ENCODE peak calls at places on chromosomes 13 and 19, in six cellular contexts. One of them, this sample, is unnamed. For H3K4me1, the result is how much of the 10 kb centered on the place peaks cover.

GRCh38 chr19:51783373-51783772 is 11.6 kb upstream of the FPR3 start:
- DNase-seq in tibial artery: no peak
- DNase-seq in astrocyte: no peak
- DNase-seq in HAP-1: no peak
- DNase-seq in heart right ventricle: no peak
- DNase-seq in CD8-positive, alpha-beta memory T cell: no peak
- DNase-seq in this sample: no peak

GRCh38 chr13:31503626-31504025 is 235.7 kb upstream of the RXFP2 start:
- DNase-seq in tibial artery: no peak
- DNase-seq in CD8-positive, alpha-beta memory T cell: no peak
- DNase-seq in astrocyte: no peak
- DNase-seq in HAP-1: no peak
- DNase-seq in heart right ventricle: no peak
- DNase-seq in this sample: no peak

GRCh38 chr19:3171894-3172679 is 6.5 kb upstream of the S1PR4 start:
- DNase-seq in astrocyte: no peak
- DNase-seq in tibial artery: no peak
- DNase-seq in CD8-positive, alpha-beta memory T cell: no peak
- DNase-seq in HAP-1: no peak
- DNase-seq in heart right ventricle: no peak
- DNase-seq in this sample: no peak

GRCh38 chr13:28753208-28753892 is 34.6 kb upstream of the SLC46A3 start:
- DNase-seq in HAP-1: peak
- DNase-seq in astrocyte: peak
- DNase-seq in heart right ventricle: peak
- DNase-seq in CD8-positive, alpha-beta memory T cell: no peak
- DNase-seq in tibial artery: peak
- DNase-seq in this sample: peak

GRCh38 chr19:42111384-42111783 is 20.9 kb downstream of the POU2F2 start:
- DNase-seq in heart right ventricle: no peak
- DNase-seq in astrocyte: peak
- DNase-seq in HAP-1: no peak
- DNase-seq in CD8-positive, alpha-beta memory T cell: no peak
- DNase-seq in tibial artery: no peak
- DNase-seq in this sample: no peak

GRCh38 chr13:75913925-75914324 is 277.8 kb downstream of the LMO7 start:
- DNase-seq in heart right ventricle: no peak
- DNase-seq in astrocyte: no peak
- DNase-seq in CD8-positive, alpha-beta memory T cell: no peak
- DNase-seq in tibial artery: no peak
- DNase-seq in HAP-1: no peak
- DNase-seq in this sample: no peak

GRCh38 chr19:47445937-47446402 is 25.7 kb downstream of the SLC8A2 start:
- DNase-seq in astrocyte: no peak
- DNase-seq in tibial artery: no peak
- DNase-seq in CD8-positive, alpha-beta memory T cell: peak
- DNase-seq in heart right ventricle: no peak
- DNase-seq in HAP-1: peak
- DNase-seq in this sample: no peak

GRCh38 chr13:23657056-23657455 is 86.8 kb downstream of the TNFRSF19 start:
- DNase-seq in tibial artery: no peak
- DNase-seq in HAP-1: no peak
- DNase-seq in heart right ventricle: no peak
- DNase-seq in astrocyte: peak
- DNase-seq in CD8-positive, alpha-beta memory T cell: no peak
- DNase-seq in this sample: no peak

GRCh38 chr13:42395066-42395821 is 123.3 kb downstream of the AKAP11 start:
- DNase-seq in HAP-1: no peak
- DNase-seq in heart right ventricle: no peak
- DNase-seq in CD8-positive, alpha-beta memory T cell: no peak
- DNase-seq in tibial artery: no peak
- DNase-seq in astrocyte: no peak
- DNase-seq in this sample: no peak

GRCh38 chr13:27309967-27310598 is 39.5 kb downstream of the RASL11A start:
- DNase-seq in heart right ventricle: no peak
- DNase-seq in HAP-1: no peak
- DNase-seq in CD8-positive, alpha-beta memory T cell: no peak
- DNase-seq in tibial artery: no peak
- DNase-seq in astrocyte: no peak
- DNase-seq in this sample: no peak

GRCh38 chr19:19506592-19506991 is 8.8 kb downstream of the TSSK6 start:
- DNase-seq in CD8-positive, alpha-beta memory T cell: no peak
- DNase-seq in HAP-1: no peak
- DNase-seq in heart right ventricle: no peak
- DNase-seq in tibial artery: no peak
- DNase-seq in astrocyte: no peak
- DNase-seq in this sample: no peak

GRCh38 chr19:2503521-2504109 is 27.7 kb downstream of the GADD45B start:
- DNase-seq in heart right ventricle: no peak
- DNase-seq in astrocyte: peak
- DNase-seq in HAP-1: no peak
- DNase-seq in tibial artery: no peak
- DNase-seq in CD8-positive, alpha-beta memory T cell: peak
- DNase-seq in this sample: no peak

GRCh38 chr19:898663-899062 is 5.4 kb downstream of the RNU6-9 start:
- DNase-seq in astrocyte: no peak
- DNase-seq in heart right ventricle: no peak
- DNase-seq in tibial artery: no peak
- DNase-seq in CD8-positive, alpha-beta memory T cell: no peak
- DNase-seq in HAP-1: peak
- DNase-seq in this sample: no peak

GRCh38 chr13:30052127-30052526 is 201.7 kb upstream of the UBL3 start:
- DNase-seq in astrocyte: no peak
- DNase-seq in heart right ventricle: no peak
- DNase-seq in CD8-positive, alpha-beta memory T cell: no peak
- DNase-seq in HAP-1: no peak
- DNase-seq in tibial artery: no peak
- DNase-seq in this sample: no peak

GRCh38 chr13:84655677-84656076 is 773.4 kb upstream of the SLITRK1 start:
- DNase-seq in heart right ventricle: no peak
- DNase-seq in HAP-1: no peak
- DNase-seq in CD8-positive, alpha-beta memory T cell: no peak
- DNase-seq in astrocyte: peak
- DNase-seq in tibial artery: no peak
- DNase-seq in this sample: no peak

GRCh38 chr13:99356216-99357089 is 49.3 kb upstream of the GPR183 start:
- DNase-seq in HAP-1: no peak
- DNase-seq in astrocyte: peak
- DNase-seq in heart right ventricle: peak
- DNase-seq in tibial artery: peak
- DNase-seq in CD8-positive, alpha-beta memory T cell: no peak
- DNase-seq in this sample: no peak

GRCh38 chr13:106472621-106473020 is 62.8 kb downstream of the EFNB2 start:
- DNase-seq in tibial artery: no peak
- DNase-seq in HAP-1: no peak
- DNase-seq in astrocyte: no peak
- DNase-seq in heart right ventricle: no peak
- DNase-seq in CD8-positive, alpha-beta memory T cell: no peak
- DNase-seq in this sample: no peak

DNA sequence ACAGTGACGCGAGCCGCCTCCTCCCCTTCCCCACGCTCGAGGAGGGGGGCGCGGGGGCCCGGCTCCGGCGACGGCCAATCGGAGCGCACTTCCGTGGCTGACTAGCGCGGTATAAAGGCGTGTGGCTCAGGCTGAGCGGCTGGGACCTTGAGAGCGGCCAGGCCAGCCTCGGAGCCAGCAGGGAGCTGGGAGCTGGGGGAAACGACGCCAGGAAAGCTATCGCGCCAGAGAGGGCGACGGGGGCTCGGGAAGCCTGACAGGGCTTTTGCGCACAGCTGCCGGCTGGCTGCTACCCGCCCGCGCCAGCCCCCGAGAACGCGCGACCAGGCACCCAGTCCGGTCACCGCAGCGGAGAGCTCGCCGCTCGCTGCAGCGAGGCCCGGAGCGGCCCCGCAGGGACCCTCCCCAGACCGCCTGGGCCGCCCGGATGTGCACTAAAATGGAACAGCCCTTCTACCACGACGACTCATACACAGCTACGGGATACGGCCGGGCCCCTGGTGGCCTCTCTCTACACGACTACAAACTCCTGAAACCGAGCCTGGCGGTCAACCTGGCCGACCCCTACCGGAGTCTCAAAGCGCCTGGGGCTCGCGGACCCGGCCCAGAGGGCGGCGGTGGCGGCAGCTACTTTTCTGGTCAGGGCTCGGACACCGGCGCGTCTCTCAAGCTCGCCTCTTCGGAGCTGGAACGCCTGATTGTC is at the start of gene JUNB:
- DNase-seq in astrocyte: peak
- DNase-seq in CD8-positive, alpha-beta memory T cell: peak
- DNase-seq in heart right ventricle: peak
- DNase-seq in HAP-1: peak
- DNase-seq in tibial artery: peak
- DNase-seq in this sample: peak
- H3K4me1 ChIP-seq in astrocyte: under half
- H3K4me1 ChIP-seq in CD8-positive, alpha-beta memory T cell: under half
- H3K4me1 ChIP-seq in heart right ventricle: under half
- H3K4me1 ChIP-seq in HAP-1: under half
- H3K4me1 ChIP-seq in tibial artery: half or more
- H3K4me1 ChIP-seq in this sample: half or more

GRCh38 chr19:49879243-49879960 is 1.9 kb downstream of the TBC1D17 start:
- DNase-seq in CD8-positive, alpha-beta memory T cell: no peak
- DNase-seq in heart right ventricle: no peak
- DNase-seq in astrocyte: no peak
- DNase-seq in HAP-1: no peak
- DNase-seq in tibial artery: no peak
- DNase-seq in this sample: no peak

GRCh38 chr19:49877879-49878743 is 609 bp downstream of the TBC1D17 start:
- DNase-seq in heart right ventricle: peak
- DNase-seq in tibial artery: peak
- DNase-seq in astrocyte: peak
- DNase-seq in HAP-1: peak
- DNase-seq in CD8-positive, alpha-beta memory T cell: peak
- DNase-seq in this sample: peak

GRCh38 chr19:49880162-49880869 is 2.8 kb downstream of the TBC1D17 start:
- DNase-seq in astrocyte: no peak
- DNase-seq in HAP-1: no peak
- DNase-seq in CD8-positive, alpha-beta memory T cell: no peak
- DNase-seq in heart right ventricle: no peak
- DNase-seq in tibial artery: no peak
- DNase-seq in this sample: no peak

GRCh38 chr19:49877020-49877878 is at the start of the genes AKT1S1 and TBC1D17:
- DNase-seq in HAP-1: peak
- DNase-seq in astrocyte: peak
- DNase-seq in CD8-positive, alpha-beta memory T cell: peak
- DNase-seq in heart right ventricle: peak
- DNase-seq in tibial artery: peak
- DNase-seq in this sample: peak

DNA sequence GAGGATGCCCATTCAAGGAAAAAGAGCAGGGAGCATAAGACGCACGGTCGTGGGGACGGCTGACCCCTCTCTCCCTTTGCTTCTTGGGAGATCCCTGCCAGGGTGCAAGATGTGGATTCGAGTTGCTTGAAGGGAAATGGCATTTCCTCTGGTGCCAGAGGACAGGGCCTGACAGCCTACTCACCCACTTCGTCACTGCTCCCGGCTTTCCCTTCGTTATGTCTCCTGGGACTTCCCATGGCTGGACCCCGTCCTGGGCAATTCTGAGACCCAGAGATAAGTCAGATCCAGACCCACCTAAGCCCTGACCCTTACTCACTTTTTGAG is 1.2 kb downstream of the TBC1D17 start:
- DNase-seq in CD8-positive, alpha-beta memory T cell: no peak
- DNase-seq in astrocyte: no peak
- DNase-seq in tibial artery: no peak
- DNase-seq in HAP-1: no peak
- DNase-seq in heart right ventricle: no peak
- DNase-seq in this sample: no peak
- H3K4me1 ChIP-seq in CD8-positive, alpha-beta memory T cell: under half
- H3K4me1 ChIP-seq in astrocyte: under half
- H3K4me1 ChIP-seq in tibial artery: under half
- H3K4me1 ChIP-seq in HAP-1: under half
- H3K4me1 ChIP-seq in heart right ventricle: under half
- H3K4me1 ChIP-seq in this sample: under half

DNA sequence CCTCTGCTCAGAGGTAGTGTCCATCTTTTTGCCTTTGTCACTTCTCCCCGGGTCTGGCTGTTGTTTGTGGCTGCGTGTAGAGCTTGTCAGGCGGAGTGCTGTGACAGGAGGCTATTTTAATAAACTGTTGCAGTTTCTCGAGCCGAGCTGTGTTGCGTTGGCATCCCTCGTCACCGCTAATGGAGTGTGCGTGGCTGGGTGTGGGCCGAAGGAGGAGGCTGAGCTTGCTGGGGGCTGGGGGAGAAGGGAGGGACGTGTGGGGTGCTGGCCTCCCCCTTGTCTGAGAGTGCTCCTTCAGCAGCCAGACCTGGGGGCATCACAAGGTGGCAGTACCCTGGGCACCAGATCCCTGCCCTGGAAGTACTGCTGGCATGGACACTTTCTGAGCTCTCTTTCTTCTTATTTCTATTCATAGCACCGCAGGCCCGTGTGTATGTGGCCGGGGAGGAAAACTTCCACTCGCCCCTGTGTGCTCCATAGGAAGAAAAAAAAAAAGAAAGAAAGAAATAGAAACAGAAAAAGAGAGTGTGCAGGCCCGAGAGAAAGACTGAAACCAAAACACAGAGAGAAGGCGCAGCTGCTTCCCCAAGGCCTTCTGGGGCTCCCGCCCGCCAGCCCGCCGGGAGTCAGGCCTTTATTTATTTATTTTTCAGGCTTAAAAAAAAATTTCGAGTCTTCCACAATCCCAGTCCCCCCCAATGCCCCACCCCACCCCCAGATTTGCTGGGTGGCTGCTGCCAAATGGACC is 27.0 kb downstream of the NFIX start:
- DNase-seq in HAP-1: no peak
- DNase-seq in CD8-positive, alpha-beta memory T cell: no peak
- DNase-seq in astrocyte: peak
- DNase-seq in heart right ventricle: peak
- DNase-seq in tibial artery: peak
- DNase-seq in this sample: no peak
- H3K4me1 ChIP-seq in HAP-1: under half
- H3K4me1 ChIP-seq in CD8-positive, alpha-beta memory T cell: under half
- H3K4me1 ChIP-seq in astrocyte: half or more
- H3K4me1 ChIP-seq in heart right ventricle: under half
- H3K4me1 ChIP-seq in tibial artery: half or more
- H3K4me1 ChIP-seq in this sample: under half

DNA sequence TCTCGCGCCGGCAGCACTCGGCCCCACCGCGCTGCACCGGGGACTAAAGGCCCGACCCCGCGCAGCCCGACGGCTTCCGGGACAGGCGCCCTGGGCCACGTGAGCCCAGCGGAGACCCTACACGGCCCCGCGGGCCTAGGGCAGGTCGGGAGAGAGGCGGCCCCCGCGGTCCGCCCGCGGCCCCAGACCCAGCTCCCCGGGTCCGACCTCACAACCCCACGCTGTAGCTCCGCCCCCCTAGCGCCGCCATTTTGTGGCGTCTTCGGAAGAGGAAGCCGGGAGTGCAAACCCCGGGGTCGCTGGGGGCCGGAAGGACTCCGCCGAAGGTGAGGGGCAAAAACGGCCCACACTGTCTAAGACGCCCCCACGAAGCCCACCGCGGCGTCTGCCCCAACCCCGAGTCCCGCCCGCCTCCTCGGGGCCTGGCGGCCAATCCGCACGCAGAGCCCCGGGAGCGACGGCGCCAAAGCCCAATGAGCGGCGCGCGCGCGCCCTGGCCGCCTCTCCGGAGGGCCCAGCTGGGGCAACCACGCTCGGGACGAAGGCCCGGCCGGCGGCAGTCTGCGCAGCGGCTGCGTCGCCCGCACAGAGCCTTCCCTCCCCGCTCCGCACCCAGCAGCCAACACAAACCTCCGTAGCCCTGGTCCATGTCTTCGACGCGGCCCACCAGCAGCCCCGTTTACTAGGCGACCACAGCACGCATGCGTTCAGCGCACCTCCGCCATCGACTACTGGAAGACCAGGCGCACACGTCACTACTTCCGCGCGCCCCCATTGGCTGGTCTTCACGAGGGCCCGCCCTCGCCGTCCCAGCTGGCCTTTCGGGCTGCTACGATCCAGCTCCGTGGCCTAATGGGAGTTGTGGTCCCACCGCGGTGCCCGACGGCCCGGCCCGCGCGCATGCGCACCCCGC is at the start of gene AKAP8:
- DNase-seq in astrocyte: peak
- DNase-seq in heart right ventricle: peak
- DNase-seq in tibial artery: peak
- DNase-seq in HAP-1: peak
- DNase-seq in CD8-positive, alpha-beta memory T cell: peak
- DNase-seq in this sample: peak
- H3K4me1 ChIP-seq in astrocyte: under half
- H3K4me1 ChIP-seq in heart right ventricle: under half
- H3K4me1 ChIP-seq in tibial artery: under half
- H3K4me1 ChIP-seq in HAP-1: under half
- H3K4me1 ChIP-seq in CD8-positive, alpha-beta memory T cell: under half
- H3K4me1 ChIP-seq in this sample: under half